ENCODE peak calls at places on chromosomes 5 and 9, in four cellular contexts. V is fibroblast of lung, X is heart right ventricle, Z is dorsolateral prefrontal cortex. L is an unnamed sample.

GRCh38 chr5:142861011-142861410 is 90.8 kb downstream of the ARHGAP26 start:
- DNase-seq in V (no peak), X (no peak), Z (no peak), L (no peak)

GRCh38 chr5:178348356-178349146 is 115.9 kb upstream of the PHYKPL start:
- DNase-seq in V (no peak), X (no peak), Z (no peak), L (no peak)

GRCh38 chr5:98492258-98492657 is 281.2 kb upstream of the RGMB start:
- DNase-seq in V (no peak), X (no peak), Z (no peak), L (no peak)

GRCh38 chr5:33409435-33410146 is 31.2 kb upstream of the TARS1 start:
- DNase-seq in V (peak), X (no peak), Z (no peak), L (peak)

GRCh38 chr5:157449011-157449723 is 10.8 kb upstream of the NIPAL4 start:
- DNase-seq in V (peak), X (peak), Z (no peak), L (no peak)

GRCh38 chr9:77472646-77473045 is 175.5 kb downstream of the GNA14 start:
- DNase-seq in V (no peak), X (no peak), Z (no peak), L (no peak)

GRCh38 chr5:80453372-80453771 is 34.5 kb upstream of the FAM151B start:
- DNase-seq in V (no peak), X (no peak), Z (no peak), L (no peak)

GRCh38 chr5:176447538-176447981 is 625 bp upstream of the FAF2 start:
- DNase-seq in V (no peak), X (no peak), Z (no peak), L (no peak)

GRCh38 chr5:3671366-3671765 is 75.7 kb downstream of the IRX1 start:
- DNase-seq in V (no peak), X (no peak), Z (no peak), L (no peak)

GRCh38 chr5:143187495-143187894 is 216.0 kb downstream of the NR3C1 start:
- DNase-seq in V (no peak), X (no peak), Z (no peak), L (no peak)

GRCh38 chr5:138953370-138954256 is 78.5 kb upstream of the LRRTM2 start:
- DNase-seq in V (peak), X (peak), Z (peak), L (no peak)

GRCh38 chr9:136862849-136863622 is 3.1 kb downstream of the EDF1 start:
- DNase-seq in V (no peak), X (no peak), Z (no peak), L (no peak)

GRCh38 chr5:97297063-97297715 is 114.1 kb upstream of the RIOK2 start:
- DNase-seq in V (peak), X (no peak), Z (no peak), L (peak)
- TF ChIP-seq CTCF in V (peak), X (peak), Z (peak), L (peak)

GRCh38 chr5:61697811-61698587 is 365.9 kb downstream of the ZSWIM6 start:
- DNase-seq in V (no peak), X (no peak), Z (no peak), L (no peak)
- TF ChIP-seq CTCF in V (no peak), X (no peak), Z (no peak), L (no peak)

GRCh38 chr5:32197032-32197431 is 22.9 kb upstream of the GOLPH3 start:
- DNase-seq in V (no peak), X (no peak), Z (no peak), L (no peak)
- TF ChIP-seq CTCF in V (no peak), X (no peak), Z (no peak), L (peak)

GRCh38 chr5:114360816-114361723 is 800 bp upstream of the KCNN2 start:
- DNase-seq in V (peak), X (peak), Z (peak), L (peak)
- TF ChIP-seq CTCF in V (peak), X (peak), Z (peak), L (peak)

DNA sequence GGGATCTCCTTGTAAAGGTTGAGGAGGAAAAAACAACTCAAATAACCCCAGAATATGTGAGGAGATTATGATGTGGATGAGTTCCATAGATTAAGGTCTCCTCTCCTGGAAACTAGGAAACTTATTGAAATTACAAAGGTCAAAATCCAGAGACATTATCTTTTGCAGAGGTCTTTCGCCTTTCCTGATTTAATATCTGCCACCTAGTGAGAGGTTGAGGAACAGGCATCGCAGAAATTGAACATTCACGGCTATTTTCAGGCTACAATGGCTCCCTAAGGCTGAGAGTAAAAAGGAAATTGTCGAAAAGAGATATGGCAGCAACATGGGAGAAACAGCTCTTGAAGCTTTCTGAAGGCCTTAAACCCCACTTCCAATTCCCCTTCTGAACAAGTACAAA is 127.5 kb upstream of the PLCXD3 start:
- DNase-seq in V (peak), X (no peak), Z (no peak), L (no peak)
- TF ChIP-seq CTCF in V (peak), X (no peak), Z (no peak), L (peak)

L was measured in HFFc6.